ENCODE peak calls at places on chromosomes 13 and 19, in four cellular contexts. J is thoracic aorta, U is WTC11, Y is tibial nerve. W is an unnamed sample.

GRCh38 chr13:21478881-21479808 is 20.0 kb upstream of the ZDHHC20 start:
- DNase-seq in J (no peak), U (no peak), Y (peak), W (no peak)

GRCh38 chr13:69468624-69469023 is 639.0 kb upstream of the ATXN8OS start:
- DNase-seq in U (no peak), Y (no peak), J (no peak), W (no peak)

GRCh38 chr19:13861714-13862531 is 15.0 kb upstream of the NANOS3 start:
- DNase-seq in U (peak), Y (peak), J (peak), W (peak)

GRCh38 chr19:40716031-40716654 is 543 bp downstream of the COQ8B start:
- DNase-seq in Y (peak), J (peak), U (no peak), W (no peak)

GRCh38 chr19:8158411-8159074 is 9.2 kb upstream of the FBN3 start:
- DNase-seq in U (peak), Y (peak), J (peak), W (peak)

GRCh38 chr19:10007811-10008211 is 2.5 kb downstream of the COL5A3 start:
- DNase-seq in U (no peak), Y (peak), J (no peak), W (no peak)

GRCh38 chr13:59914556-59914955 is 249.2 kb downstream of the DIAPH3 start:
- DNase-seq in U (no peak), Y (no peak), J (no peak), W (no peak)

GRCh38 chr19:5430237-5430636 is 25.0 kb upstream of the ZNRF4 start:
- DNase-seq in J (no peak), Y (no peak), U (peak), W (no peak)

GRCh38 chr13:110444226-110444653 is 117.3 kb downstream of the RAB20 start:
- DNase-seq in J (no peak), U (no peak), Y (peak), W (peak)

DNA sequence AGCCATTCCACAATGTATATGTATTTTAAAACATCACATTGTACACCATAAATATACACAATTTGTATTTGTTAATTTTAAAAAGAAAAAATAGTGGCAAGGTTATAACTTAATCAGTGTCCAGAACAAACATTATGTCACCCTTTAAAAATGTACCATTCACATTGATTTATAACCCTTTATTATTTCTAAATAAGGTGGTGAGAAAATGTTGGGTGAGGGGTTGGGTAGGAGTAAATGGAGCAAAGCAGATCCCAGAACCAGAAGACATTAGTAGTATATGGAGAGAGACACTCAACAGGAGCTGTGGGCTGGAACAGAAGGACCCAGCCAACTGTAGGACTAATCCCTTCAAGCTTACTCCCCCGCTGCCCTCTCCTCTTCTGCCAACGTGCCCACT is 4.1 kb downstream of the IGSF23 start:
- DNase-seq in U (no peak), J (no peak), Y (no peak), W (no peak)
- TF ChIP-seq CTCF in U (no peak), J (no peak), Y (no peak), W (no peak)

GRCh38 chr19:58571575-58571947 is 1.6 kb downstream of the MZF1 start:
- DNase-seq in J (no peak), Y (no peak), U (peak), W (peak)

GRCh38 chr19:58570770-58571574 is 2.2 kb downstream of the MZF1 start:
- DNase-seq in Y (no peak), U (peak), J (no peak), W (peak)

GRCh38 chr19:58573658-58574164 is 576 bp upstream of the MZF1 start:
- DNase-seq in Y (no peak), J (no peak), U (no peak), W (no peak)

GRCh38 chr19:58572026-58572817 is 913 bp downstream of the MZF1 start:
- DNase-seq in U (no peak), J (no peak), Y (no peak), W (no peak)

GRCh38 chr19:58572818-58573657 is at the start of gene MZF1:
- DNase-seq in U (peak), J (peak), Y (peak), W (peak)
- TF ChIP-seq CTCF in U (no peak), J (peak), Y (no peak), W (no peak)

GRCh38 chr19:20247016-20247683 is 80.1 kb downstream of the ZNF486 start:
- DNase-seq in Y (no peak), J (no peak), U (peak), W (peak)
- TF ChIP-seq CTCF in Y (no peak), J (peak), U (peak), W (peak)

DNA sequence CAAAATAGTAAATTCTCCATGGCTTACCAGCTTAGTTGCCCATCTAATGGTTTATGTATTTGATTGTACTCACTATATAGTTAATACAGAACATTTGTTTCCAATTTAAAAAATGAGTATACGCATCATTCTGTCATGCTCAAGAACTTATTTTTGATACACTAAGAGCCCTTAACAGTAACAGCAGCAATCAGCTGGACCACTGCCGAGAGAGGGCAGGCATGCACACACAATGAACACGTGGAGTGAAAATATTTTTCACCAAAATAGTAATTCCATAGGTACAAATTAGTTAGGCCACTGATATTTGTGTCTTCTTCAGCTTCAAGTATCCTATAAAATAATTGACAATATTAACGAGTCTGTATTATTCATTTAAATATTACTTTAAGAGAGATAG is 109.9 kb downstream of the KLF12 start:
- DNase-seq in J (no peak), U (no peak), Y (no peak), W (no peak)
- TF ChIP-seq CTCF in J (no peak), U (no peak), Y (no peak), W (no peak)

DNA sequence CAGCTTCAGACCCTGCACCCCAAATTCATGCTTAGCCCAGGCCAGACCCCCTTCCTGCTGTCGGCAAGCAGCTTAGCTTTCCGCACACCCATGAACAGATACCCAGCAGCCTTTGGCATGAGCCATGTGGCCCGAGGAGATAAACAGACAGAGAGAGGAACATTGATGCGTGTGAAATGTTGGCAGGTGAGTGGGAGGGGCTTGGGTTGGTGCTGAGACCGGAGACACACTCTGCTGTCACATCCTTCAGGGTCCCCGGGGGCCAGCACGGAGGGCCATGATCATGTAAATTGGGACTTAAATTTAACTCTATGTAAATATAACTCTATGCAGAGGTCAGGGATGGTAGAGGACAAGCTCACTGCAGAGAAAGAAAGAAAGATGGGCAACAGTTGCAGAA is 1.5 kb downstream of the CD22 start:
- DNase-seq in J (no peak), U (no peak), Y (no peak), W (no peak)
- TF ChIP-seq CTCF in J (no peak), U (no peak), Y (no peak), W (no peak)

DNA sequence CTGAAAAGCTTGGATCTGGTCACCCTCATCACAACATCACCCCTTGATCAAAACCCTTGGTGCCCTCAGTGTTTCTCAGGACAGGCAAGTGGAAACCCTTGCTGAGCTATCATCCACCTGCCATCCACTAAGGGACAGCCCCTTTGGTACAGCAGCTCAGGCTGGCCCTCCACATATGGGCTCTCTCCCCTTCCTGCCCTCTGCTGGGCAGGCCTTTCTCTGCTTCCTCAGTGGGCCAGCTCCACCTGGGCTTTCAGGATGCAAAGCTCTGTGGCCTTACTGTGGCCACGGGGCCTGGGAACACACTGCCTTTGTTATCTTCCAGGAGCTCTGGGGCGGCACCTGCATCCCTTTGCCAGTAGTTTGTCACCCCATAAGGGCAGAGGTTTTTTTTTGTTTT is 4.9 kb downstream of the SUGP1 start:
- DNase-seq in J (no peak), U (peak), Y (no peak), W (no peak)
- TF ChIP-seq CTCF in J (no peak), U (no peak), Y (no peak), W (no peak)

DNA sequence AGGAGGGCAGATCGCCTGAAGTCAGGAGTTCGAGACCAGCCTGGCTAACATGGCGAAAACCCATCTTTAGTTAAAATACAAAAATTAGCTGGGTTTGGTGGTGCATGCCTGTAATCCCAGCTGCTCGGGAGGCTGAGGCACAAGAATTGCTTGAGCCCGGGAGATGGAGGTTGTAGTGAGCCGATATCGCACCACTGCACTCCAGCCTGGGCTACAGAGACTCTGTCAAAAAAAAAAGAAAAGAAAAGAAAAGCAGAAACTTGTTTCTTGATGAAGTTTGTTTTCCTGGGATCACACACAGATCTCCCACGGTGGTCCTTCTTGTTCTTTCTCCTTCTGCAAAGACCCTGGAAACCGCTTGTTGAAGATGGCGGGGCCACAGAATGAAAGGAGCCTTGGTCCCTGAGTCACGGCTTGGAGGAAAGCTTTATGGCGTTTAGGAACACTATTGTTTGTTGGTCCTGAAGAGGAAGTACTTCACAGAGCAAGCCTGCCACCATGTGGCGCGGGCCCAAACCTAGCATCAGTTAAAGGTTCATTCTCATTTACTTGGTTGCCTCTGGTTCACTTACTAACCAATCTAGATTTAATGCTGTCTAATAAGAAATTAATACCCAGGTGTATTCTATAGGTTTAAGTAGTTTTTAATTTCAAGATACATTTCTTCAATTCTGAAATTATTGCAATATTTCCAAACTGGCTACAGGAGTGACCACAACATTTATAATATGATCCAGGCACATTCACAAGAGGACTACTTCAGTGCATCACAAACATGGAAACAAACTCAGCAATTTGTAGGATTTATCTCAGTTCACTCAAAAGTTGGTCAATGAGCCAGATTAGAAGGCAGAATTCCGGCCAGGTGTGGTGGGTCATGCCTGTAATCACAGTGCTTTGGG is 21.3 kb upstream of the ARL11 start:
- DNase-seq in Y (peak), J (peak), U (peak), W (peak)
- TF ChIP-seq CTCF in Y (peak), J (peak), U (peak), W (peak)

DNA sequence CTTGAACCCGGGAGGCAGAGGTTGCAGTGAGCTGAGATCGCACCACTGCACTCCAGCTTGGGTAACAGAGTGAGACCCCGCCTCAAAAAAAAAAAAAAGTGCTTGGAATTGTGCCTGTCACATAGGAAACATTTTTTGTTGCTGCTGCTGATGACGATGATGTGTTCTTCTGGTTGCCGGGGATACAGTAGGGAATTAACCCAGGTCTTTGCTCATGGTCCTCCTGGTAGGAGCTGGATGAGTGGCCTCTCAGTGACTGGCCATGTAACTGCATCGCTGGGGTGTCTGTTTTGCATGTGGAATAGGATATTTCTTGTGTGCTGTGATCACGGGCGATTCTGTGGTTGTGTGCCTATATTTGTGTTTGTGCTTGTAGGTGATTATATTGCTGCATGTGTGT is 4.7 kb upstream of the CNFN start:
- DNase-seq in U (no peak), Y (no peak), J (no peak), W (no peak)
- TF ChIP-seq CTCF in U (no peak), Y (no peak), J (no peak), W (no peak)

GRCh38 chr13:106373304-106373988 is 162.0 kb downstream of the EFNB2 start:
- DNase-seq in J (no peak), U (no peak), Y (no peak), W (no peak)
- TF ChIP-seq CTCF in J (no peak), U (no peak), Y (no peak), W (no peak)

W was measured in dorsolateral prefrontal cortex.